ENCODE peak calls at places on chromosomes 5 and 9, in ten cellular contexts. B is neural progenitor cell; Y is CD8-positive, alpha-beta memory T cell; K is sigmoid colon; A is effector memory CD4-positive, alpha-beta T cell; C is coronary artery; Z is psoas muscle; V is thoracic aorta; E is trophoblast cell; U is IMR-90. I is an unnamed sample.

GRCh38 chr5:1669276-1670155 is 130.1 kb downstream of the MRPL36 start:
- DNase-seq in B (no peak), Y (no peak), K (no peak), A (no peak), C (peak), Z (no peak), V (no peak), E (no peak), U (no peak), I (no peak)

GRCh38 chr5:179974946-179975712 is 67.4 kb upstream of the TBC1D9B start:
- DNase-seq in B (peak), Y (no peak), K (no peak), A (no peak), C (no peak), Z (no peak), V (no peak), E (peak), U (no peak), I (no peak)

GRCh38 chr5:42495908-42496307 is 72.7 kb downstream of the GHR start:
- DNase-seq in B (no peak), Y (no peak), K (no peak), A (no peak), C (no peak), Z (no peak), V (no peak), E (no peak), U (no peak), I (no peak)

GRCh38 chr5:169503899-169504298 is 79.7 kb upstream of the SPDL1 start:
- DNase-seq in B (no peak), Y (no peak), K (no peak), A (no peak), C (no peak), Z (no peak), V (no peak), E (no peak), U (no peak), I (no peak)

GRCh38 chr9:77210116-77210515 is 32.8 kb downstream of the VPS13A start:
- DNase-seq in B (no peak), Y (no peak), K (no peak), A (no peak), C (no peak), Z (no peak), V (no peak), E (no peak), U (peak), I (no peak)

GRCh38 chr5:94969174-94969573 is 315.7 kb downstream of the MCTP1 start:
- DNase-seq in B (peak), Y (no peak), K (no peak), A (no peak), C (no peak), Z (no peak), V (no peak), E (peak), U (peak), I (no peak)

GRCh38 chr5:169546346-169546745 is 37.2 kb upstream of the SPDL1 start:
- DNase-seq in B (no peak), Y (no peak), K (no peak), A (no peak), C (no peak), Z (no peak), V (no peak), E (no peak), U (no peak), I (no peak)

GRCh38 chr9:74760031-74760700 is 127.6 kb downstream of the TRPM6 start:
- DNase-seq in B (no peak), Y (no peak), K (no peak), A (no peak), C (no peak), Z (no peak), V (no peak), E (peak), U (peak), I (no peak)

GRCh38 chr9:35423499-35423898 is 66.4 kb upstream of the RUSC2 start:
- DNase-seq in B (no peak), Y (no peak), K (no peak), A (no peak), C (no peak), Z (no peak), V (no peak), E (no peak), U (peak), I (no peak)

GRCh38 chr9:83388346-83388745 is 149.9 kb downstream of the FRMD3 start:
- DNase-seq in B (no peak), Y (no peak), K (no peak), A (no peak), C (no peak), Z (no peak), V (no peak), E (no peak), U (no peak), I (no peak)

GRCh38 chr9:128150594-128151342 is 1.5 kb downstream of the LCN2 start:
- DNase-seq in B (peak), Y (no peak), K (no peak), A (no peak), C (no peak), Z (peak), V (no peak), E (no peak), U (no peak), I (no peak)

GRCh38 chr5:114176356-114176755 is 185.5 kb upstream of the KCNN2 start:
- DNase-seq in B (no peak), Y (no peak), K (no peak), A (no peak), C (no peak), Z (no peak), V (no peak), E (peak), U (peak), I (no peak)

GRCh38 chr9:6567140-6567591 is 78.4 kb downstream of the GLDC start:
- DNase-seq in B (no peak), Y (no peak), K (no peak), A (no peak), C (no peak), Z (no peak), V (no peak), E (peak), U (peak), I (no peak)

GRCh38 chr5:168159425-168159824 is 132.0 kb upstream of the WWC1 start:
- DNase-seq in B (peak), Y (no peak), K (no peak), A (no peak), C (no peak), Z (no peak), V (no peak), E (peak), U (no peak), I (no peak)

GRCh38 chr5:148801682-148802276 is 24.6 kb upstream of the ADRB2 start:
- DNase-seq in B (no peak), Y (no peak), K (no peak), A (no peak), C (no peak), Z (no peak), V (no peak), E (no peak), U (no peak), I (no peak)

DNA sequence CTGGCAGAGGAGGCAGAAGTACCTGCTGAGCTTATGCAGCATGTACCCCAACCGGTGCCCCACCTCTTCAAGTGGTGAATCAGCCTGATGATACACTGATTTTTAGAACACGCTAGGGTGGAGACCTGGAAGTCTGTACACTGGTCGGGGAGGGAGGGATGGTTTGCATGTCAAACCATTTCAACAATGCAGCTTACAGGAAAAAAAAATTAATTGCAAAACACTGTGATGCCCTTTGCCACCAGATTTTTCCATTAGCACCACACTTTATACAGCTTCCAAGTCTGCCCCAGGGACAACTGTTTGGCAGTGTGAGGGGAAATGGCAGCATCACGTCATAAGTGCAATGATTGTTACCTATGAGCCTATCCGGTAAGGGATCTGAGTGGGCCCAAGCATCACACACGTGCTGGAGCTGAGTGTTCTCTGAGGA is 155.1 kb upstream of the DMRT1 start:
- DNase-seq in B (no peak), Y (no peak), K (no peak), A (no peak), C (no peak), Z (no peak), V (peak), E (peak), U (no peak), I (no peak)
- H3K4me3 ChIP-seq in B (no peak), Y (no peak), K (no peak), A (no peak), C (no peak), Z (no peak), V (peak), E (no peak), U (no peak), I (peak)

GRCh38 chr9:92771309-92771708 is 6.7 kb upstream of the BICD2 start:
- DNase-seq in B (no peak), Y (no peak), K (no peak), A (no peak), C (no peak), Z (no peak), V (no peak), E (no peak), U (no peak), I (no peak)
- H3K27ac ChIP-seq in B (no peak), Y (no peak), K (no peak), A (no peak), C (no peak), Z (no peak), V (no peak), E (no peak), U (no peak), I (no peak)

DNA sequence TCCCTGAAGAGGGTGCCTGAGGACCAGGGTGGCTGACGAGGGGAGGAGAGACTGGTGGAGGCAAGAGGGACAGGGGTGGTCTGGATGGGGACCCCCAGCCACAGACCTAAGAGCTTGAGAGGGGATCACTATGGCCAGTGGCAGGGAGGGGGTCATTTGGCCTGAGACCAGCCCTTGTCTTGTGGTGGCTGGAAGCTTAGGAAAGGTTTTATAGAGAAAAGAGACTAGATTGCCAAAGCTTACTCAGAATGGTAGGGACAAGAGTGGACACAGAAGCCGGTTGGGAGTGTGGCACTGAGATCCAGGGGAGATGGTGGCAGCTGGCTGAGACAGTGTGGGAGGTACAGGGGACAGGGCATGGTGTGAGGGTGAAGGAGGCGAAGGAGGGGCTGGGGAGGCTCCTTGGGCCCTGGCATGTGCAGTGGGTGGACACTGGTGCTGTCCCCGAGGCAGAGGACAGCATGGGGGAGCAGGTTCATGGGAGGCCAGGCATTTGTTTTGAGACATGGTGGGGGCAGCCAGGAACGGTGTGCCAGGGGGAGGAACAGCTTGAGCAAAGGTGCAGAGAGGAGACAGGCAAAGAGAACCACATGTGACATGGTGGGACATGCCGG is 123.0 kb downstream of the C9orf50 start:
- DNase-seq in B (no peak), Y (no peak), K (peak), A (no peak), C (no peak), Z (peak), V (no peak), E (no peak), U (no peak), I (no peak)
- H3K4me3 ChIP-seq in B (peak), Y (no peak), K (peak), A (no peak), C (peak), Z (peak), V (peak), E (no peak), U (peak), I (peak)

GRCh38 chr5:73274121-73274520 is 101.1 kb downstream of the TMEM174 start:
- DNase-seq in B (no peak), Y (no peak), K (no peak), A (no peak), C (no peak), Z (no peak), V (no peak), E (no peak), U (no peak), I (no peak)

GRCh38 chr5:73273379-73274050 is 100.5 kb downstream of the TMEM174 start:
- DNase-seq in B (no peak), Y (no peak), K (no peak), A (no peak), C (no peak), Z (no peak), V (no peak), E (no peak), U (no peak), I (no peak)

GRCh38 chr5:73278693-73279092 is 105.7 kb downstream of the TMEM174 start:
- DNase-seq in B (no peak), Y (no peak), K (no peak), A (no peak), C (no peak), Z (no peak), V (no peak), E (no peak), U (no peak), I (no peak)

GRCh38 chr5:73272351-73272750 is 99.4 kb downstream of the TMEM174 start:
- DNase-seq in B (no peak), Y (no peak), K (no peak), A (no peak), C (no peak), Z (no peak), V (no peak), E (no peak), U (no peak), I (no peak)

GRCh38 chr5:73274870-73275756 is 102.1 kb downstream of the TMEM174 start:
- DNase-seq in B (no peak), Y (no peak), K (peak), A (no peak), C (no peak), Z (peak), V (no peak), E (no peak), U (peak), I (no peak)
- H3K27ac ChIP-seq in B (no peak), Y (no peak), K (peak), A (no peak), C (peak), Z (no peak), V (no peak), E (no peak), U (no peak), I (no peak)

GRCh38 chr9:133164209-133164590 is 486 bp upstream of the GBGT1 start:
- DNase-seq in B (no peak), Y (no peak), K (no peak), A (no peak), C (no peak), Z (no peak), V (no peak), E (no peak), U (no peak), I (no peak)
- H3K4me3 ChIP-seq in B (peak), Y (peak), K (peak), A (peak), C (peak), Z (peak), V (peak), E (no peak), U (peak), I (peak)

GRCh38 chr5:104998169-104998568 is 1435.6 kb upstream of the NUDT12 start:
- DNase-seq in B (no peak), Y (no peak), K (no peak), A (no peak), C (no peak), Z (no peak), V (no peak), E (no peak), U (no peak), I (no peak)
- H3K27ac ChIP-seq in B (no peak), Y (no peak), K (no peak), A (no peak), C (no peak), Z (no peak), V (no peak), E (no peak), U (no peak), I (no peak)

GRCh38 chr9:96574931-96575351 is 44.7 kb downstream of the CDC14B start:
- DNase-seq in B (no peak), Y (no peak), K (no peak), A (no peak), C (no peak), Z (no peak), V (no peak), E (no peak), U (no peak), I (no peak)
- H3K4me3 ChIP-seq in B (no peak), Y (no peak), K (no peak), A (no peak), C (no peak), Z (no peak), V (no peak), E (no peak), U (no peak), I (no peak)

GRCh38 chr5:77985247-77985646 is 209.1 kb upstream of the TBCA start:
- DNase-seq in B (no peak), Y (no peak), K (no peak), A (no peak), C (no peak), Z (no peak), V (no peak), E (no peak), U (no peak), I (no peak)
- H3K27ac ChIP-seq in B (no peak), Y (no peak), K (no peak), A (no peak), C (no peak), Z (no peak), V (peak), E (no peak), U (no peak), I (no peak)